ENCODE peak calls at places on chromosomes 1 and 21, in six cellular contexts. R is BE2C, C is tibial artery, W is neural progenitor cell, B is aorta, A is suprapubic skin. K is an unnamed sample.
A peak's percentile ranks its signal among the peaks of the same experiment; 100 is the strongest.

GRCh38 chr1:1101503-1101902 is 14.4 kb downstream of the C1orf159 start:
- DNase-seq in R (no peak), C (peak; percentile 45), W (no peak), B (no peak), A (no peak), K (no peak)

GRCh38 chr1:211783897-211784296 is 46.7 kb downstream of the LPGAT1 start:
- DNase-seq in R (no peak), C (no peak), W (no peak), B (no peak), A (no peak), K (no peak)

GRCh38 chr1:42209516-42210370 is 45.2 kb upstream of the GUCA2A start:
- DNase-seq in R (peak; percentile 55), C (no peak), W (no peak), B (no peak), A (no peak), K (no peak)

GRCh38 chr21:28699591-28700259 is 293.0 kb downstream of the LTN1 start:
- DNase-seq in R (no peak), C (no peak), W (no peak), B (no peak), A (no peak), K (peak; percentile 84)

GRCh38 chr1:230758705-230759354 is 11.6 kb downstream of the CAPN9 start:
- DNase-seq in R (no peak), C (no peak), W (no peak), B (no peak), A (no peak), K (no peak)

GRCh38 chr1:203187306-203188264 is 1.1 kb upstream of the CHI3L1 start:
- DNase-seq in R (no peak), C (peak; percentile 4), W (no peak), B (no peak), A (no peak), K (no peak)

GRCh38 chr1:180415985-180416633 is 86.3 kb downstream of the ACBD6 start:
- DNase-seq in R (no peak), C (no peak), W (peak; percentile 60), B (no peak), A (no peak), K (peak; percentile 60)

GRCh38 chr1:150626150-150626549 is 3.3 kb downstream of the ENSA start:
- DNase-seq in R (no peak), C (no peak), W (no peak), B (no peak), A (peak; percentile 23), K (peak; percentile 94)

GRCh38 chr1:6487804-6488484 is 3.5 kb downstream of the PLEKHG5 start:
- DNase-seq in R (no peak), C (no peak), W (no peak), B (no peak), A (no peak), K (no peak)

GRCh38 chr1:52767881-52768280 is 41.6 kb downstream of the ZYG11B start:
- DNase-seq in R (no peak), C (no peak), W (no peak), B (no peak), A (no peak), K (no peak)

GRCh38 chr1:244448279-244449036 is 3.3 kb downstream of the ADSS2 start:
- DNase-seq in R (no peak), C (no peak), W (no peak), B (no peak), A (no peak), K (no peak)

GRCh38 chr1:10754571-10755329 is 41.7 kb downstream of the CASZ1 start:
- DNase-seq in R (no peak), C (no peak), W (no peak), B (no peak), A (no peak), K (no peak)

GRCh38 chr1:163730366-163730765 is 408.6 kb downstream of the NUF2 start:
- DNase-seq in R (no peak), C (no peak), W (no peak), B (no peak), A (no peak), K (no peak)

GRCh38 chr1:49728377-49728776 is 295.4 kb downstream of the AGBL4 start:
- DNase-seq in R (no peak), C (no peak), W (no peak), B (no peak), A (no peak), K (peak; percentile 50)

GRCh38 chr1:204848579-204848978 is 22.1 kb upstream of the NFASC start:
- DNase-seq in R (no peak), C (no peak), W (no peak), B (no peak), A (no peak), K (no peak)

GRCh38 chr1:30757196-30757949 is at the start of gene LAPTM5:
- DNase-seq in R (no peak), C (peak; percentile 79), W (no peak), B (peak; percentile 84), A (no peak), K (no peak)

GRCh38 chr1:85577421-85578320 is 2.9 kb upstream of the CCN1 start:
- DNase-seq in R (no peak), C (peak; percentile 77), W (peak; percentile 51), B (peak; percentile 82), A (no peak), K (no peak)

GRCh38 chr1:118948796-118949195 is 39.3 kb downstream of the TBX15 start:
- DNase-seq in R (no peak), C (no peak), W (no peak), B (no peak), A (no peak), K (peak; percentile 28)

GRCh38 chr1:64546018-64546417 is 76.1 kb downstream of the CACHD1 start:
- DNase-seq in R (no peak), C (no peak), W (peak; percentile 58), B (no peak), A (no peak), K (no peak)

GRCh38 chr1:231666220-231666956 is 39.8 kb downstream of the DISC1 start:
- DNase-seq in R (no peak), C (no peak), W (no peak), B (no peak), A (no peak), K (no peak)

GRCh38 chr1:52037402-52037814 is 3.8 kb upstream of the KTI12 start:
- DNase-seq in R (no peak), C (no peak), W (no peak), B (no peak), A (no peak), K (peak; percentile 33)

GRCh38 chr1:2233997-2234761 is 6.1 kb downstream of the SKI start:
- DNase-seq in R (no peak), C (peak; percentile 98), W (no peak), B (peak; percentile 95), A (peak; percentile 97), K (peak; percentile 83)

GRCh38 chr1:92951141-92951582 is 10.1 kb downstream of the DIPK1A start:
- DNase-seq in R (no peak), C (no peak), W (no peak), B (no peak), A (no peak), K (peak; percentile 79)

GRCh38 chr21:45050786-45051489 is 23.4 kb upstream of the ADARB1 start:
- DNase-seq in R (no peak), C (peak; percentile 92), W (no peak), B (peak; percentile 80), A (peak; percentile 80), K (no peak)

GRCh38 chr1:77524038-77524437 is 158.4 kb downstream of the ZZZ3 start:
- DNase-seq in R (no peak), C (no peak), W (no peak), B (no peak), A (no peak), K (no peak)

GRCh38 chr1:71693581-71693980 is 588.8 kb downstream of the NEGR1 start:
- DNase-seq in R (no peak), C (no peak), W (no peak), B (no peak), A (no peak), K (no peak)

GRCh38 chr1:59238535-59238934 is 58.4 kb upstream of the FGGY start:
- DNase-seq in R (no peak), C (no peak), W (no peak), B (no peak), A (no peak), K (no peak)

GRCh38 chr1:158674302-158674701 is 12.2 kb downstream of the SPTA1 start:
- DNase-seq in R (no peak), C (no peak), W (no peak), B (no peak), A (no peak), K (no peak)
- H3K36me3 ChIP-seq in R (no peaks in the 10 kb centered on the region), C (no peaks in the 10 kb centered on the region), W (no peaks in the 10 kb centered on the region), B (no peaks in the 10 kb centered on the region), A (no peaks in the 10 kb centered on the region), K (no peaks in the 10 kb centered on the region)

GRCh38 chr1:153951183-153951582 is 4.7 kb upstream of the DENND4B start:
- DNase-seq in R (no peak), C (no peak), W (no peak), B (no peak), A (no peak), K (no peak)

GRCh38 chr1:153956997-153957715 is 1.3 kb downstream of the CRTC2 start:
- DNase-seq in R (no peak), C (no peak), W (no peak), B (no peak), A (no peak), K (no peak)

GRCh38 chr1:153951801-153952200 is 5.3 kb upstream of the DENND4B start:
- DNase-seq in R (no peak), C (no peak), W (no peak), B (no peak), A (no peak), K (peak; percentile 69)

GRCh38 chr1:153954826-153955225 is 3.6 kb downstream of the CRTC2 start:
- DNase-seq in R (no peak), C (no peak), W (no peak), B (no peak), A (no peak), K (no peak)

GRCh38 chr1:153953859-153954365 is 4.5 kb downstream of the CRTC2 start:
- DNase-seq in R (no peak), C (no peak), W (no peak), B (no peak), A (no peak), K (no peak)
- H3K4me3 ChIP-seq in R (no peak overlapping the region), C (no peak overlapping the region), W (no peak overlapping the region), B (no peak overlapping the region), A (no peak overlapping the region), K (no peak overlapping the region)

GRCh38 chr1:240652554-240652953 is 40.6 kb upstream of the GREM2 start:
- DNase-seq in R (no peak), C (no peak), W (no peak), B (no peak), A (no peak), K (no peak)
- H3K27me3 ChIP-seq in R (no peaks in the 10 kb centered on the region), C (no peaks in the 10 kb centered on the region), W (no peaks in the 10 kb centered on the region), B (no peaks in the 10 kb centered on the region), A (no peaks in the 10 kb centered on the region), K (no peaks in the 10 kb centered on the region)

DNA sequence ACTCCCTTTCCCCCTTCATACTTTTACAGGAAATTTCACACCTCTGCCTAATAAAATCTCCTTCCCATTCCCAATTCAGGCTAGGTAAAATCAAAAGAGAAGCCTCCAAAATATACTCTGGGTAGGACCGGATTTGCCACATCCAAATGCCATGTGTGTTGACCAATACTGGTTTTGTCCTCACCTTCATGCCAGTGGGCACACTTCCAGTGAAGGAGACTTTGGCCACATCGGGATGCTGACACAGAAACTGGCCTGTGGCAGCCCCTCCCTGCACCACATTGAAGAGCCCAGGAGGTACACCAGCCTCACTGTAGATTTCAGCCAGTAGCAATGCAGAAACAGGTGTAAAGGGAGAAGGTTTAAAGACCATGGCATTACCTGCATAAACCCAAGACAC is 18.1 kb downstream of the ALDH9A1 start:
- DNase-seq in R (no peak), C (no peak), W (no peak), B (no peak), A (no peak), K (no peak)
- H3K36me3 ChIP-seq in R (peaks cover 22% of the 10 kb centered on the region), C (peaks cover 33% of the 10 kb centered on the region), W (peaks cover 22% of the 10 kb centered on the region), B (peaks cover 2% of the 10 kb centered on the region), A (peaks cover 79% of the 10 kb centered on the region), K (peaks cover 12% of the 10 kb centered on the region)

K was measured in bronchial epithelial cell.